ENCODE peak calls at places on chromosomes 3 and 15, in seven cellular contexts. Z is GM23338, O is hepatocyte, K is GM23248, N is HCT116, M is PC-3, E is MM.1S. H is an unnamed sample.

GRCh38 chr15:74724570-74725240 is 623 bp downstream of the CYP1A1 start:
- DNase-seq in Z (no peak), N (no peak), E (no peak), M (no peak), O (no peak), K (no peak), H (no peak)

GRCh38 chr3:55701997-55702396 is 214.9 kb upstream of the WNT5A start:
- DNase-seq in K (no peak), O (peak; percentile 25), N (no peak), Z (no peak), E (no peak), M (no peak), H (no peak)

GRCh38 chr3:57545636-57546268 is 1.6 kb upstream of the DNAH12 start:
- DNase-seq in K (no peak), M (no peak), Z (no peak), O (peak; percentile 24), E (no peak), N (no peak), H (peak; percentile 4)

GRCh38 chr3:188322135-188322892 is 168.4 kb downstream of the LPP start:
- DNase-seq in O (no peak), Z (no peak), M (no peak), K (no peak), E (no peak), N (no peak), H (no peak)

GRCh38 chr3:58576716-58577115 is 475 bp downstream of the FAM107A start:
- DNase-seq in E (no peak), N (no peak), O (no peak), Z (no peak), M (no peak), K (no peak), H (no peak)

GRCh38 chr15:50753463-50753862 is 12.0 kb downstream of the SPPL2A start:
- DNase-seq in O (no peak), Z (no peak), E (no peak), K (no peak), M (no peak), N (no peak), H (no peak)

GRCh38 chr3:49411550-49411967 is 217 bp downstream of the RHOA start:
- DNase-seq in E (no peak), O (peak; percentile 78), M (no peak), K (no peak), Z (peak; percentile 74), N (no peak), H (peak; percentile 86)

GRCh38 chr3:62261121-62261520 is 112.2 kb downstream of the FEZF2 start:
- DNase-seq in E (peak; percentile 64), Z (no peak), K (no peak), O (no peak), N (no peak), M (no peak), H (no peak)

GRCh38 chr15:91878319-91878718 is 24.8 kb downstream of the SLCO3A1 start:
- DNase-seq in N (no peak), E (no peak), K (no peak), Z (no peak), O (no peak), M (no peak), H (no peak)

GRCh38 chr15:69643971-69644370 is 191.4 kb downstream of the RPLP1 start:
- DNase-seq in O (no peak), K (no peak), Z (no peak), E (no peak), N (no peak), M (no peak), H (no peak)

GRCh38 chr3:104906001-104906639 is 460.6 kb upstream of the ALCAM start:
- DNase-seq in Z (no peak), M (no peak), O (no peak), K (no peak), E (no peak), N (no peak), H (no peak)

GRCh38 chr15:27328616-27329015 is 357.6 kb downstream of the GABRG3 start:
- DNase-seq in M (no peak), E (no peak), K (no peak), O (no peak), Z (no peak), N (no peak), H (no peak)

GRCh38 chr3:49714728-49715550 is 4.5 kb downstream of the AMIGO3 start:
- DNase-seq in O (no peak), E (no peak), N (no peak), Z (no peak), M (no peak), K (no peak), H (no peak)

GRCh38 chr3:186164696-186165095 is 55.8 kb upstream of the ETV5 start:
- DNase-seq in M (no peak), O (no peak), N (no peak), E (no peak), Z (no peak), K (no peak), H (no peak)

GRCh38 chr3:124888482-124889441 is 1.6 kb upstream of the ITGB5 start:
- DNase-seq in K (no peak), Z (peak; percentile 84), O (no peak), N (no peak), M (no peak), E (no peak), H (no peak)

GRCh38 chr3:19539488-19540395 is 391.4 kb downstream of the KCNH8 start:
- DNase-seq in Z (no peak), O (peak; percentile 26), K (no peak), N (no peak), M (no peak), E (peak; percentile 55), H (no peak)

GRCh38 chr15:48358229-48358641 is 27.0 kb downstream of the DUT start:
- DNase-seq in E (peak; percentile 53), M (peak; percentile 49), O (no peak), N (peak; percentile 21), K (peak; percentile 74), Z (peak; percentile 45), H (peak; percentile 32)

GRCh38 chr15:76502678-76503077 is 166.1 kb downstream of the ISL2 start:
- DNase-seq in E (no peak), N (no peak), M (no peak), K (no peak), O (no peak), Z (no peak), H (no peak)

GRCh38 chr3:178434206-178434805 is 101.9 kb upstream of the KCNMB2 start:
- DNase-seq in N (no peak), E (peak; percentile 56), K (peak; percentile 19), M (peak; percentile 30), O (no peak), Z (peak; percentile 43), H (no peak)

GRCh38 chr3:70808881-70809280 is 496.4 kb upstream of the MDFIC2 start:
- DNase-seq in N (no peak), O (no peak), M (no peak), K (no peak), E (no peak), Z (no peak), H (no peak)

GRCh38 chr15:31346367-31347066 is 19.9 kb downstream of the KLF13 start:
- DNase-seq in N (no peak), Z (no peak), K (no peak), M (no peak), O (no peak), E (peak; percentile 85), H (no peak)

GRCh38 chr15:31349233-31350141 is 22.9 kb downstream of the KLF13 start:
- DNase-seq in O (no peak), N (no peak), K (no peak), Z (no peak), E (peak; percentile 17), M (no peak), H (no peak)

GRCh38 chr15:31347981-31348803 is 21.6 kb downstream of the KLF13 start:
- DNase-seq in E (no peak), O (no peak), K (no peak), M (no peak), Z (no peak), N (no peak), H (no peak)

GRCh38 chr15:31345606-31346366 is 19.2 kb downstream of the KLF13 start:
- DNase-seq in N (no peak), K (no peak), O (no peak), E (peak; percentile 55), Z (no peak), M (no peak), H (no peak)

DNA sequence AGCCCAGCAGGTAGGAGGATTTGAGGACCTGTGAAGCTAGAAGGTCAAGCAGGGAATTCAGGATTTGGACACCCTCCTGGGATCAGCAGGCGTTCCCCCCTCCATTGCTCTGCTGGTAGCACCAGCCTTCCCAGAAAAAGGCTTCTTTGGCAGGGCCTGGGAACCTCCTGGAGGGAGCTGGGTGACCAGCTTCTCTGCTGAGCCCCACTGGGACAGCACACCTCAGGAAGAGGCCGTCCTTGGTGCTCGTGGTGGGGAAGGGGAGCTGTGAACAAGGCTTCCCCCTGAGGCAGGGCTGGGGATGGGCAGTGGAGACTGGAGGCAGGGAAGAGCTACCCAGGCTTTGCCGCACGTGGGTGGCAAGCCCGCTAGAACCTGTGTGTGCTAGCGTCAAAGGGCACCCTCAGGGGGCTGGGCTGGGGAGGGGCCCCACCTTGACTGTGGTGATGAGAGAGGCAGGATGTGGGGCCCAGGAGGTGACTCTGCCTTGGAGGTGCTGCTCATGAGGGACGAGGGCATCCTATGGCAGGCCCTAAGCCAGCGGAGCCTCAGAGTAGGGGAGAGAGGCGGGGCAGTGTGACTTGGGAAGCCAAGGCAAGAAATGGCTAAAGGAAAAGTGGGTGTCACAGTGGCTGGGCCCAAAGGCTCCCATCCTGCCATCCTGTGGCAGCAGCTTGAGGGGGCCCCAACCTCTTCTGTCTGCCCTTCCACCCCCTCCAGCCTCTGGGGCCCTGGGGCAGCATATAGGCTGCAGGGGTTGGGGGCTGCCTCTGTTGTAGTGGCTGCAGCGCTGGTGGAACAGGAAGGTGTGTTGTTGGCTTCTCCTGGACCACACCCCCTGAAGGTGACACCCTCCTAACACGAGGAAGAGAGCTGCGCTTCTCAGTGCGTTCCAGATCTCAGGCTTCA is 20.7 kb downstream of the KLF13 start:
- DNase-seq in N (no peak), M (no peak), Z (no peak), K (no peak), E (no peak), O (no peak), H (no peak)
- TF ChIP-seq EZH2phosphoT487 in N (no peak), M (no peak), Z (no peak), K (no peak), E (no peak), O (no peak), H (no peak)

GRCh38 chr15:100880139-100880896 is 687 bp downstream of the ALDH1A3 start:
- DNase-seq in M (no peak), Z (peak; percentile 63), E (no peak), K (peak; percentile 15), O (no peak), N (no peak), H (peak; percentile 53)
- TF ChIP-seq EZH2 in M (no peak), Z (peak; percentile 90), E (no peak), K (peak; percentile 80), O (peak; percentile 88), N (no peak), H (peak; percentile 99)

DNA sequence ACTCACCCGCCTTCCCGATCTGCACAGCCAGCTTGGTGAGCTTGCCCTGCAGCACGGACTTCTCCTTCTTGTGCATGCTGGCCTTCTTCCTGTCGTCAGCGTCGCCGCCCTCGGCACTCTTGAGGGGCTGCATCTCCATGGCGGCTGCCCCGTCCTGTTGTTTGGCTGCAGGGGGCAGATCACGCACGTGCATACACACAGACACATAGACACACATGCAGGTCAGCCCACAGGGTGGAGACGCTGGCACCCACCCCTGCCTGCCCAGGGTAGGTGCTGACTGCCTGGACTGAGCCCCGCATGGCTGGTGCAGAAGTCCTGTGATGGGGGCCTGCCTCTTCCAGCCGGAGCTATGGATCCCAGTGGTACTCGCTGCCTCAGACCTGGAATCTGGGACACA is 57.3 kb upstream of the SEC13 start:
- DNase-seq in E (no peak), M (no peak), Z (no peak), K (no peak), O (no peak), N (no peak), H (no peak)
- H3K4me2 ChIP-seq in E (no peak overlapping the region), M (no peak overlapping the region), Z (no peak overlapping the region), K (no peak overlapping the region), O (no peak overlapping the region), N (no peak overlapping the region), H (no peak overlapping the region)

GRCh38 chr3:171815977-171816595 is 5.8 kb upstream of the PLD1 start:
- DNase-seq in Z (no peak), N (no peak), M (no peak), E (no peak), K (no peak), O (no peak), H (no peak)
- TF ChIP-seq EZH2phosphoT487 in Z (no peak), N (no peak), M (no peak), E (no peak), K (no peak), O (no peak), H (no peak)